ENCODE peak calls at places on chromosomes 1 and 21, in ten cellular contexts. One of them, this sample, is unnamed.

GRCh38 chr1:55056632-55056992 is 17.3 kb downstream of the PCSK9 start:
- DNase-seq in activated T-cell treated with anti-CD3 and anti-CD28 coated beads, Interleukin-2, amount 50 U/mL, for 1 hour: no peak
- DNase-seq in stimulated activated CD4-positive, alpha-beta T cell treated with anti-CD3 and anti-CD28 coated beads, Interleukin-12 subunit alpha, Interleukin-12 subunit beta, amount 100 ng/mL, for 24 hours: no peak
- DNase-seq in GM19239: no peak
- DNase-seq in trophoblast cell: no peak
- DNase-seq in astrocyte of the cerebellum: no peak
- DNase-seq in H7: no peak
- DNase-seq in NCI-H345: no peak
- DNase-seq in activated T-helper 9 cell treated with anti-CD3 and anti-CD28 coated beads, Interleukin-2, amount 50 U/mL, for 16 hours: no peak
- DNase-seq in substantia nigra: no peak
- DNase-seq in this sample: no peak

GRCh38 chr1:207750901-207751300 is 953 bp upstream of the CD46 start:
- DNase-seq in astrocyte of the cerebellum: no peak
- DNase-seq in H7: no peak
- DNase-seq in activated T-helper 9 cell treated with anti-CD3 and anti-CD28 coated beads, Interleukin-2, amount 50 U/mL, for 16 hours: no peak
- DNase-seq in GM19239: no peak
- DNase-seq in activated T-cell treated with anti-CD3 and anti-CD28 coated beads, Interleukin-2, amount 50 U/mL, for 1 hour: no peak
- DNase-seq in NCI-H345: no peak
- DNase-seq in substantia nigra: no peak
- DNase-seq in stimulated activated CD4-positive, alpha-beta T cell treated with anti-CD3 and anti-CD28 coated beads, Interleukin-12 subunit alpha, Interleukin-12 subunit beta, amount 100 ng/mL, for 24 hours: no peak
- DNase-seq in trophoblast cell: no peak
- DNase-seq in this sample: no peak

GRCh38 chr1:26827663-26828062 is 1.2 kb downstream of the ZDHHC18 start:
- DNase-seq in NCI-H345: no peak
- DNase-seq in GM19239: no peak
- DNase-seq in trophoblast cell: no peak
- DNase-seq in substantia nigra: no peak
- DNase-seq in stimulated activated CD4-positive, alpha-beta T cell treated with anti-CD3 and anti-CD28 coated beads, Interleukin-12 subunit alpha, Interleukin-12 subunit beta, amount 100 ng/mL, for 24 hours: no peak
- DNase-seq in activated T-helper 9 cell treated with anti-CD3 and anti-CD28 coated beads, Interleukin-2, amount 50 U/mL, for 16 hours: no peak
- DNase-seq in astrocyte of the cerebellum: no peak
- DNase-seq in activated T-cell treated with anti-CD3 and anti-CD28 coated beads, Interleukin-2, amount 50 U/mL, for 1 hour: no peak
- DNase-seq in H7: peak
- DNase-seq in this sample: no peak

GRCh38 chr1:244962140-244962539 is 97.8 kb upstream of the HNRNPU start:
- DNase-seq in NCI-H345: no peak
- DNase-seq in astrocyte of the cerebellum: no peak
- DNase-seq in H7: no peak
- DNase-seq in substantia nigra: no peak
- DNase-seq in activated T-cell treated with anti-CD3 and anti-CD28 coated beads, Interleukin-2, amount 50 U/mL, for 1 hour: no peak
- DNase-seq in GM19239: no peak
- DNase-seq in stimulated activated CD4-positive, alpha-beta T cell treated with anti-CD3 and anti-CD28 coated beads, Interleukin-12 subunit alpha, Interleukin-12 subunit beta, amount 100 ng/mL, for 24 hours: no peak
- DNase-seq in activated T-helper 9 cell treated with anti-CD3 and anti-CD28 coated beads, Interleukin-2, amount 50 U/mL, for 16 hours: no peak
- DNase-seq in trophoblast cell: peak
- DNase-seq in this sample: no peak

GRCh38 chr21:43667191-43667904 is 8.0 kb downstream of the RRP1B start:
- DNase-seq in GM19239: no peak
- DNase-seq in H7: no peak
- DNase-seq in substantia nigra: no peak
- DNase-seq in activated T-helper 9 cell treated with anti-CD3 and anti-CD28 coated beads, Interleukin-2, amount 50 U/mL, for 16 hours: no peak
- DNase-seq in activated T-cell treated with anti-CD3 and anti-CD28 coated beads, Interleukin-2, amount 50 U/mL, for 1 hour: no peak
- DNase-seq in trophoblast cell: no peak
- DNase-seq in stimulated activated CD4-positive, alpha-beta T cell treated with anti-CD3 and anti-CD28 coated beads, Interleukin-12 subunit alpha, Interleukin-12 subunit beta, amount 100 ng/mL, for 24 hours: no peak
- DNase-seq in astrocyte of the cerebellum: peak
- DNase-seq in NCI-H345: no peak
- DNase-seq in this sample: no peak

GRCh38 chr1:9801909-9802308 is 21.9 kb downstream of the CLSTN1 start:
- DNase-seq in stimulated activated CD4-positive, alpha-beta T cell treated with anti-CD3 and anti-CD28 coated beads, Interleukin-12 subunit alpha, Interleukin-12 subunit beta, amount 100 ng/mL, for 24 hours: no peak
- DNase-seq in substantia nigra: no peak
- DNase-seq in activated T-helper 9 cell treated with anti-CD3 and anti-CD28 coated beads, Interleukin-2, amount 50 U/mL, for 16 hours: no peak
- DNase-seq in GM19239: no peak
- DNase-seq in astrocyte of the cerebellum: no peak
- DNase-seq in trophoblast cell: no peak
- DNase-seq in H7: no peak
- DNase-seq in NCI-H345: no peak
- DNase-seq in activated T-cell treated with anti-CD3 and anti-CD28 coated beads, Interleukin-2, amount 50 U/mL, for 1 hour: no peak
- DNase-seq in this sample: no peak

GRCh38 chr1:75861831-75862230 is 65.1 kb downstream of the MSH4 start:
- DNase-seq in astrocyte of the cerebellum: no peak
- DNase-seq in substantia nigra: no peak
- DNase-seq in NCI-H345: no peak
- DNase-seq in activated T-helper 9 cell treated with anti-CD3 and anti-CD28 coated beads, Interleukin-2, amount 50 U/mL, for 16 hours: no peak
- DNase-seq in stimulated activated CD4-positive, alpha-beta T cell treated with anti-CD3 and anti-CD28 coated beads, Interleukin-12 subunit alpha, Interleukin-12 subunit beta, amount 100 ng/mL, for 24 hours: no peak
- DNase-seq in activated T-cell treated with anti-CD3 and anti-CD28 coated beads, Interleukin-2, amount 50 U/mL, for 1 hour: no peak
- DNase-seq in trophoblast cell: no peak
- DNase-seq in GM19239: no peak
- DNase-seq in H7: no peak
- DNase-seq in this sample: no peak

GRCh38 chr1:207312604-207312920 is 8.9 kb upstream of the CD55 start:
- DNase-seq in activated T-helper 9 cell treated with anti-CD3 and anti-CD28 coated beads, Interleukin-2, amount 50 U/mL, for 16 hours: no peak
- DNase-seq in trophoblast cell: no peak
- DNase-seq in activated T-cell treated with anti-CD3 and anti-CD28 coated beads, Interleukin-2, amount 50 U/mL, for 1 hour: no peak
- DNase-seq in GM19239: no peak
- DNase-seq in substantia nigra: no peak
- DNase-seq in H7: no peak
- DNase-seq in astrocyte of the cerebellum: no peak
- DNase-seq in NCI-H345: no peak
- DNase-seq in stimulated activated CD4-positive, alpha-beta T cell treated with anti-CD3 and anti-CD28 coated beads, Interleukin-12 subunit alpha, Interleukin-12 subunit beta, amount 100 ng/mL, for 24 hours: no peak
- DNase-seq in this sample: no peak

GRCh38 chr1:173616859-173617258 is 14.0 kb upstream of the SLC9C2 start:
- DNase-seq in activated T-helper 9 cell treated with anti-CD3 and anti-CD28 coated beads, Interleukin-2, amount 50 U/mL, for 16 hours: no peak
- DNase-seq in trophoblast cell: no peak
- DNase-seq in NCI-H345: no peak
- DNase-seq in astrocyte of the cerebellum: no peak
- DNase-seq in substantia nigra: no peak
- DNase-seq in GM19239: no peak
- DNase-seq in stimulated activated CD4-positive, alpha-beta T cell treated with anti-CD3 and anti-CD28 coated beads, Interleukin-12 subunit alpha, Interleukin-12 subunit beta, amount 100 ng/mL, for 24 hours: no peak
- DNase-seq in activated T-cell treated with anti-CD3 and anti-CD28 coated beads, Interleukin-2, amount 50 U/mL, for 1 hour: no peak
- DNase-seq in H7: no peak
- DNase-seq in this sample: no peak

GRCh38 chr1:12095822-12096263 is 32.7 kb downstream of the TNFRSF8 start:
- DNase-seq in activated T-helper 9 cell treated with anti-CD3 and anti-CD28 coated beads, Interleukin-2, amount 50 U/mL, for 16 hours: no peak
- DNase-seq in stimulated activated CD4-positive, alpha-beta T cell treated with anti-CD3 and anti-CD28 coated beads, Interleukin-12 subunit alpha, Interleukin-12 subunit beta, amount 100 ng/mL, for 24 hours: no peak
- DNase-seq in substantia nigra: no peak
- DNase-seq in activated T-cell treated with anti-CD3 and anti-CD28 coated beads, Interleukin-2, amount 50 U/mL, for 1 hour: no peak
- DNase-seq in astrocyte of the cerebellum: no peak
- DNase-seq in NCI-H345: no peak
- DNase-seq in H7: peak
- DNase-seq in trophoblast cell: no peak
- DNase-seq in GM19239: no peak
- DNase-seq in this sample: no peak

GRCh38 chr1:89407355-89407754 is 43.5 kb downstream of the GBP6 start:
- DNase-seq in stimulated activated CD4-positive, alpha-beta T cell treated with anti-CD3 and anti-CD28 coated beads, Interleukin-12 subunit alpha, Interleukin-12 subunit beta, amount 100 ng/mL, for 24 hours: no peak
- DNase-seq in substantia nigra: no peak
- DNase-seq in activated T-cell treated with anti-CD3 and anti-CD28 coated beads, Interleukin-2, amount 50 U/mL, for 1 hour: no peak
- DNase-seq in H7: no peak
- DNase-seq in GM19239: no peak
- DNase-seq in astrocyte of the cerebellum: no peak
- DNase-seq in NCI-H345: no peak
- DNase-seq in activated T-helper 9 cell treated with anti-CD3 and anti-CD28 coated beads, Interleukin-2, amount 50 U/mL, for 16 hours: no peak
- DNase-seq in trophoblast cell: no peak
- DNase-seq in this sample: no peak

GRCh38 chr1:26285366-26286063 is 5.6 kb downstream of the SH3BGRL3 start:
- DNase-seq in GM19239: no peak
- DNase-seq in NCI-H345: peak
- DNase-seq in activated T-cell treated with anti-CD3 and anti-CD28 coated beads, Interleukin-2, amount 50 U/mL, for 1 hour: peak
- DNase-seq in trophoblast cell: no peak
- DNase-seq in astrocyte of the cerebellum: no peak
- DNase-seq in substantia nigra: no peak
- DNase-seq in stimulated activated CD4-positive, alpha-beta T cell treated with anti-CD3 and anti-CD28 coated beads, Interleukin-12 subunit alpha, Interleukin-12 subunit beta, amount 100 ng/mL, for 24 hours: no peak
- DNase-seq in H7: peak
- DNase-seq in activated T-helper 9 cell treated with anti-CD3 and anti-CD28 coated beads, Interleukin-2, amount 50 U/mL, for 16 hours: no peak
- DNase-seq in this sample: peak

GRCh38 chr1:228259951-228260350 is 52.1 kb downstream of the OBSCN start:
- DNase-seq in GM19239: no peak
- DNase-seq in H7: peak
- DNase-seq in NCI-H345: no peak
- DNase-seq in trophoblast cell: no peak
- DNase-seq in astrocyte of the cerebellum: no peak
- DNase-seq in substantia nigra: no peak
- DNase-seq in activated T-cell treated with anti-CD3 and anti-CD28 coated beads, Interleukin-2, amount 50 U/mL, for 1 hour: no peak
- DNase-seq in activated T-helper 9 cell treated with anti-CD3 and anti-CD28 coated beads, Interleukin-2, amount 50 U/mL, for 16 hours: no peak
- DNase-seq in stimulated activated CD4-positive, alpha-beta T cell treated with anti-CD3 and anti-CD28 coated beads, Interleukin-12 subunit alpha, Interleukin-12 subunit beta, amount 100 ng/mL, for 24 hours: no peak
- DNase-seq in this sample: no peak

GRCh38 chr1:100362821-100363466 is 10.6 kb downstream of the CDC14A start:
- DNase-seq in trophoblast cell: no peak
- DNase-seq in activated T-helper 9 cell treated with anti-CD3 and anti-CD28 coated beads, Interleukin-2, amount 50 U/mL, for 16 hours: no peak
- DNase-seq in stimulated activated CD4-positive, alpha-beta T cell treated with anti-CD3 and anti-CD28 coated beads, Interleukin-12 subunit alpha, Interleukin-12 subunit beta, amount 100 ng/mL, for 24 hours: no peak
- DNase-seq in NCI-H345: no peak
- DNase-seq in activated T-cell treated with anti-CD3 and anti-CD28 coated beads, Interleukin-2, amount 50 U/mL, for 1 hour: no peak
- DNase-seq in substantia nigra: no peak
- DNase-seq in H7: peak
- DNase-seq in GM19239: no peak
- DNase-seq in astrocyte of the cerebellum: no peak
- DNase-seq in this sample: no peak

GRCh38 chr1:238177960-238178359 is 287.2 kb upstream of the ZP4 start:
- DNase-seq in GM19239: no peak
- DNase-seq in activated T-helper 9 cell treated with anti-CD3 and anti-CD28 coated beads, Interleukin-2, amount 50 U/mL, for 16 hours: no peak
- DNase-seq in activated T-cell treated with anti-CD3 and anti-CD28 coated beads, Interleukin-2, amount 50 U/mL, for 1 hour: no peak
- DNase-seq in astrocyte of the cerebellum: peak
- DNase-seq in substantia nigra: no peak
- DNase-seq in stimulated activated CD4-positive, alpha-beta T cell treated with anti-CD3 and anti-CD28 coated beads, Interleukin-12 subunit alpha, Interleukin-12 subunit beta, amount 100 ng/mL, for 24 hours: no peak
- DNase-seq in trophoblast cell: peak
- DNase-seq in H7: peak
- DNase-seq in NCI-H345: no peak
- DNase-seq in this sample: no peak

GRCh38 chr21:45420061-45420521 is 15.1 kb downstream of the COL18A1 start:
- DNase-seq in GM19239: no peak
- DNase-seq in activated T-helper 9 cell treated with anti-CD3 and anti-CD28 coated beads, Interleukin-2, amount 50 U/mL, for 16 hours: no peak
- DNase-seq in stimulated activated CD4-positive, alpha-beta T cell treated with anti-CD3 and anti-CD28 coated beads, Interleukin-12 subunit alpha, Interleukin-12 subunit beta, amount 100 ng/mL, for 24 hours: no peak
- DNase-seq in astrocyte of the cerebellum: no peak
- DNase-seq in trophoblast cell: no peak
- DNase-seq in NCI-H345: no peak
- DNase-seq in activated T-cell treated with anti-CD3 and anti-CD28 coated beads, Interleukin-2, amount 50 U/mL, for 1 hour: no peak
- DNase-seq in H7: no peak
- DNase-seq in substantia nigra: no peak
- DNase-seq in this sample: no peak

GRCh38 chr1:189275786-189276185 is 1201.9 kb downstream of the BRINP3 start:
- DNase-seq in trophoblast cell: no peak
- DNase-seq in H7: no peak
- DNase-seq in activated T-cell treated with anti-CD3 and anti-CD28 coated beads, Interleukin-2, amount 50 U/mL, for 1 hour: no peak
- DNase-seq in substantia nigra: no peak
- DNase-seq in astrocyte of the cerebellum: peak
- DNase-seq in activated T-helper 9 cell treated with anti-CD3 and anti-CD28 coated beads, Interleukin-2, amount 50 U/mL, for 16 hours: no peak
- DNase-seq in NCI-H345: no peak
- DNase-seq in GM19239: no peak
- DNase-seq in stimulated activated CD4-positive, alpha-beta T cell treated with anti-CD3 and anti-CD28 coated beads, Interleukin-12 subunit alpha, Interleukin-12 subunit beta, amount 100 ng/mL, for 24 hours: no peak
- DNase-seq in this sample: no peak

GRCh38 chr21:46131721-46132651 is 23.4 kb downstream of the FTCD start:
- DNase-seq in NCI-H345: no peak
- DNase-seq in H7: no peak
- DNase-seq in substantia nigra: no peak
- DNase-seq in activated T-cell treated with anti-CD3 and anti-CD28 coated beads, Interleukin-2, amount 50 U/mL, for 1 hour: no peak
- DNase-seq in trophoblast cell: no peak
- DNase-seq in GM19239: no peak
- DNase-seq in activated T-helper 9 cell treated with anti-CD3 and anti-CD28 coated beads, Interleukin-2, amount 50 U/mL, for 16 hours: no peak
- DNase-seq in astrocyte of the cerebellum: no peak
- DNase-seq in stimulated activated CD4-positive, alpha-beta T cell treated with anti-CD3 and anti-CD28 coated beads, Interleukin-12 subunit alpha, Interleukin-12 subunit beta, amount 100 ng/mL, for 24 hours: no peak
- DNase-seq in this sample: no peak

GRCh38 chr1:199205740-199206139 is 566.9 kb downstream of the PTPRC start:
- DNase-seq in trophoblast cell: no peak
- DNase-seq in astrocyte of the cerebellum: no peak
- DNase-seq in H7: no peak
- DNase-seq in NCI-H345: no peak
- DNase-seq in stimulated activated CD4-positive, alpha-beta T cell treated with anti-CD3 and anti-CD28 coated beads, Interleukin-12 subunit alpha, Interleukin-12 subunit beta, amount 100 ng/mL, for 24 hours: no peak
- DNase-seq in substantia nigra: no peak
- DNase-seq in GM19239: no peak
- DNase-seq in activated T-cell treated with anti-CD3 and anti-CD28 coated beads, Interleukin-2, amount 50 U/mL, for 1 hour: no peak
- DNase-seq in activated T-helper 9 cell treated with anti-CD3 and anti-CD28 coated beads, Interleukin-2, amount 50 U/mL, for 16 hours: no peak
- DNase-seq in this sample: no peak

GRCh38 chr1:44557756-44558155 is 116.5 kb downstream of the TMEM53 start:
- DNase-seq in H7: no peak
- DNase-seq in NCI-H345: no peak
- DNase-seq in activated T-helper 9 cell treated with anti-CD3 and anti-CD28 coated beads, Interleukin-2, amount 50 U/mL, for 16 hours: no peak
- DNase-seq in trophoblast cell: no peak
- DNase-seq in substantia nigra: no peak
- DNase-seq in astrocyte of the cerebellum: no peak
- DNase-seq in stimulated activated CD4-positive, alpha-beta T cell treated with anti-CD3 and anti-CD28 coated beads, Interleukin-12 subunit alpha, Interleukin-12 subunit beta, amount 100 ng/mL, for 24 hours: no peak
- DNase-seq in GM19239: no peak
- DNase-seq in activated T-cell treated with anti-CD3 and anti-CD28 coated beads, Interleukin-2, amount 50 U/mL, for 1 hour: no peak
- DNase-seq in this sample: peak

GRCh38 chr1:32890516-32891240 is 4.4 kb downstream of the HPCA start:
- DNase-seq in activated T-helper 9 cell treated with anti-CD3 and anti-CD28 coated beads, Interleukin-2, amount 50 U/mL, for 16 hours: no peak
- DNase-seq in stimulated activated CD4-positive, alpha-beta T cell treated with anti-CD3 and anti-CD28 coated beads, Interleukin-12 subunit alpha, Interleukin-12 subunit beta, amount 100 ng/mL, for 24 hours: no peak
- DNase-seq in H7: no peak
- DNase-seq in astrocyte of the cerebellum: no peak
- DNase-seq in NCI-H345: no peak
- DNase-seq in activated T-cell treated with anti-CD3 and anti-CD28 coated beads, Interleukin-2, amount 50 U/mL, for 1 hour: no peak
- DNase-seq in substantia nigra: no peak
- DNase-seq in trophoblast cell: no peak
- DNase-seq in GM19239: no peak
- DNase-seq in this sample: no peak

GRCh38 chr1:102833171-102833570 is 275.2 kb downstream of the COL11A1 start:
- DNase-seq in GM19239: no peak
- DNase-seq in NCI-H345: no peak
- DNase-seq in stimulated activated CD4-positive, alpha-beta T cell treated with anti-CD3 and anti-CD28 coated beads, Interleukin-12 subunit alpha, Interleukin-12 subunit beta, amount 100 ng/mL, for 24 hours: no peak
- DNase-seq in astrocyte of the cerebellum: no peak
- DNase-seq in substantia nigra: no peak
- DNase-seq in activated T-helper 9 cell treated with anti-CD3 and anti-CD28 coated beads, Interleukin-2, amount 50 U/mL, for 16 hours: no peak
- DNase-seq in H7: no peak
- DNase-seq in trophoblast cell: peak
- DNase-seq in activated T-cell treated with anti-CD3 and anti-CD28 coated beads, Interleukin-2, amount 50 U/mL, for 1 hour: no peak
- DNase-seq in this sample: no peak

GRCh38 chr1:88683516-88683847 is 591 bp upstream of the PKN2 start:
- DNase-seq in substantia nigra: no peak
- DNase-seq in activated T-helper 9 cell treated with anti-CD3 and anti-CD28 coated beads, Interleukin-2, amount 50 U/mL, for 16 hours: peak
- DNase-seq in astrocyte of the cerebellum: peak
- DNase-seq in activated T-cell treated with anti-CD3 and anti-CD28 coated beads, Interleukin-2, amount 50 U/mL, for 1 hour: peak
- DNase-seq in GM19239: no peak
- DNase-seq in trophoblast cell: no peak
- DNase-seq in stimulated activated CD4-positive, alpha-beta T cell treated with anti-CD3 and anti-CD28 coated beads, Interleukin-12 subunit alpha, Interleukin-12 subunit beta, amount 100 ng/mL, for 24 hours: peak
- DNase-seq in H7: no peak
- DNase-seq in NCI-H345: peak
- DNase-seq in this sample: peak

GRCh38 chr1:178192686-178193085 is 98.8 kb downstream of the RASAL2 start:
- DNase-seq in activated T-cell treated with anti-CD3 and anti-CD28 coated beads, Interleukin-2, amount 50 U/mL, for 1 hour: no peak
- DNase-seq in stimulated activated CD4-positive, alpha-beta T cell treated with anti-CD3 and anti-CD28 coated beads, Interleukin-12 subunit alpha, Interleukin-12 subunit beta, amount 100 ng/mL, for 24 hours: no peak
- DNase-seq in trophoblast cell: no peak
- DNase-seq in substantia nigra: no peak
- DNase-seq in GM19239: no peak
- DNase-seq in NCI-H345: no peak
- DNase-seq in astrocyte of the cerebellum: peak
- DNase-seq in activated T-helper 9 cell treated with anti-CD3 and anti-CD28 coated beads, Interleukin-2, amount 50 U/mL, for 16 hours: no peak
- DNase-seq in H7: no peak
- DNase-seq in this sample: peak

GRCh38 chr1:234866007-234866866 is 256.3 kb upstream of the IRF2BP2 start:
- DNase-seq in stimulated activated CD4-positive, alpha-beta T cell treated with anti-CD3 and anti-CD28 coated beads, Interleukin-12 subunit alpha, Interleukin-12 subunit beta, amount 100 ng/mL, for 24 hours: no peak
- DNase-seq in astrocyte of the cerebellum: no peak
- DNase-seq in substantia nigra: no peak
- DNase-seq in GM19239: no peak
- DNase-seq in H7: no peak
- DNase-seq in NCI-H345: no peak
- DNase-seq in activated T-helper 9 cell treated with anti-CD3 and anti-CD28 coated beads, Interleukin-2, amount 50 U/mL, for 16 hours: no peak
- DNase-seq in trophoblast cell: peak
- DNase-seq in activated T-cell treated with anti-CD3 and anti-CD28 coated beads, Interleukin-2, amount 50 U/mL, for 1 hour: no peak
- DNase-seq in this sample: peak

GRCh38 chr1:39396671-39397070 is 94.8 kb upstream of the BMP8A start:
- DNase-seq in substantia nigra: no peak
- DNase-seq in activated T-helper 9 cell treated with anti-CD3 and anti-CD28 coated beads, Interleukin-2, amount 50 U/mL, for 16 hours: no peak
- DNase-seq in H7: no peak
- DNase-seq in trophoblast cell: no peak
- DNase-seq in GM19239: no peak
- DNase-seq in astrocyte of the cerebellum: no peak
- DNase-seq in activated T-cell treated with anti-CD3 and anti-CD28 coated beads, Interleukin-2, amount 50 U/mL, for 1 hour: no peak
- DNase-seq in stimulated activated CD4-positive, alpha-beta T cell treated with anti-CD3 and anti-CD28 coated beads, Interleukin-12 subunit alpha, Interleukin-12 subunit beta, amount 100 ng/mL, for 24 hours: no peak
- DNase-seq in NCI-H345: no peak
- DNase-seq in this sample: no peak